ENCODE peak calls at places on chromosomes 3 and 15, in eight cellular contexts. K is astrocyte of the spinal cord; Y is CD8-positive, alpha-beta T cell; P is stomach; J is PC-3; A is H7; U is GM12865; M is IMR-90. Q is an unnamed sample.

GRCh38 chr3:99126291-99126690 is 224.8 kb upstream of the DCBLD2 start:
- DNase-seq in K (peak; percentile 8), Y (no peak), P (no peak), J (no peak), A (no peak), U (no peak), M (peak; percentile 8), Q (no peak)

GRCh38 chr3:28726840-28727239 is 378.2 kb upstream of the AZI2 start:
- DNase-seq in K (peak; percentile 14), Y (no peak), P (peak; percentile 54), J (peak; percentile 66), A (peak; percentile 65), U (peak; percentile 54), M (no peak), Q (peak; percentile 18)

GRCh38 chr3:156433910-156434309 is 121.0 kb downstream of the SSR3 start:
- DNase-seq in K (no peak), Y (no peak), P (no peak), J (no peak), A (no peak), U (no peak), M (peak; percentile 49), Q (no peak)

GRCh38 chr15:38996111-38996541 is 431.5 kb upstream of the RASGRP1 start:
- DNase-seq in K (peak; percentile 91), Y (no peak), P (no peak), J (peak; percentile 81), A (no peak), U (no peak), M (peak; percentile 90), Q (no peak)

GRCh38 chr3:50118237-50118636 is 29.5 kb downstream of the RBM5 start:
- DNase-seq in K (no peak), Y (no peak), P (no peak), J (no peak), A (no peak), U (no peak), M (no peak), Q (no peak)

GRCh38 chr3:169218314-169218983 is 445.1 kb downstream of the MECOM start:
- DNase-seq in K (peak; percentile 78), Y (no peak), P (peak; percentile 43), J (peak; percentile 82), A (peak; percentile 45), U (no peak), M (peak; percentile 71), Q (no peak)

GRCh38 chr3:59709702-59710555 is 660.1 kb upstream of the CFAP20DC start:
- DNase-seq in K (no peak), Y (no peak), P (peak; percentile 27), J (no peak), A (no peak), U (peak; percentile 2), M (no peak), Q (peak; percentile 83)

GRCh38 chr3:124928333-124929202 is 6.0 kb downstream of the MUC13 start:
- DNase-seq in K (peak; percentile 72), Y (peak; percentile 40), P (peak; percentile 76), J (peak; percentile 79), A (peak; percentile 36), U (peak; percentile 77), M (peak; percentile 74), Q (peak; percentile 57)

GRCh38 chr15:68489426-68489825 is 57.5 kb upstream of the ITGA11 start:
- DNase-seq in K (no peak), Y (no peak), P (no peak), J (no peak), A (no peak), U (no peak), M (no peak), Q (no peak)

GRCh38 chr15:77966540-77967290 is 110.8 kb downstream of the TBC1D2B start:
- DNase-seq in K (peak; percentile 47), Y (peak; percentile 46), P (no peak), J (peak; percentile 57), A (peak; percentile 86), U (peak; percentile 57), M (peak; percentile 62), Q (peak; percentile 22)

GRCh38 chr3:104564045-104564643 is 802.6 kb upstream of the ALCAM start:
- DNase-seq in K (peak; percentile 48), Y (peak; percentile 24), P (peak; percentile 75), J (peak; percentile 92), A (peak; percentile 2), U (peak; percentile 17), M (peak; percentile 52), Q (peak; percentile 40)

GRCh38 chr3:197809356-197810020 is 18.4 kb downstream of the LRCH3 start:
- DNase-seq in K (peak; percentile 61), Y (no peak), P (no peak), J (no peak), A (no peak), U (no peak), M (peak; percentile 85), Q (no peak)

GRCh38 chr3:2657971-2658370 is 452.2 kb downstream of the IL5RA start:
- DNase-seq in K (no peak), Y (no peak), P (no peak), J (no peak), A (no peak), U (no peak), M (no peak), Q (no peak)

GRCh38 chr3:38334142-38334541 is 12.4 kb upstream of the XYLB start:
- DNase-seq in K (no peak), Y (no peak), P (no peak), J (no peak), A (no peak), U (no peak), M (no peak), Q (no peak)

GRCh38 chr15:88546248-88547129 is at the start of gene DET1:
- DNase-seq in K (peak; percentile 97), Y (peak; percentile 87), P (peak; percentile 95), J (peak; percentile 93), A (peak; percentile 95), U (peak; percentile 99), M (peak; percentile 94), Q (peak; percentile 96)

GRCh38 chr15:75696303-75696657 is 16.4 kb downstream of the CSPG4 start:
- DNase-seq in K (no peak), Y (no peak), P (no peak), J (no peak), A (no peak), U (peak; percentile 41), M (no peak), Q (no peak)

DNA sequence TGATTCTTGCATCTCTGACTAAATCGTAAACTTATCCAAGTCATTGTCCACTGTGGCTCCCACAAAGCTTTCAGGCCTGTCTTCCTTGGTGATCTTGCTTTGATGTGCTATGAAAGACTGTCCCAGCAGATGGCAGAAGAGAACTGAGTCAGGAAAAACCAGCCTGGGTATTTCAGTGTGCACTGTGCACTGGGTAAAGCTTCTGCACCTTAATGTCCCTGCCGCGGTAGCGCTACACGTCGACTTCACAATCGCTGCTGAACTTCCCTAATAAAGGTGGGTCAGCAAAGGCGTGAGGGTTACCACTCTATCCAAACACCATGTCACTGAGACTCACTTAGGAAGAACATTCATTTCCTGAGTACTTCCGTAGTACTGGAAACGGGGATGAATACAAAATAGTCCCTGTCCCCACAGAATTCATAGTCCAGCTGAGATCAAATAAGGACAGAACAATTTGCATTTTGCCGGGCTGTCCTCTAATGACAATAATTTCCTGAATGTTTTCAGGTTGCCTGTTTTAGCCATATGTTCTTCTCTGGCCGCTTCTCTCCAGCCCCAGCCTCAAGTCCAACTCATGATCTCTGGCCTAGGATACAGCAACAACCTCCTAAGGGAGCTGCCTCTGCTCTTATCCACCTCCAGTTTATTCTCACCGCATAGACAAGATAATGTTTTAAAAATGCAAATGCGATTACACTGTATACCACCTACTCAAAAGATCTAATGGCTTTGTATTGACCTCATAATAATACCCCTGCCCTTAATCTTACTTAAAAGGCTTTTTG is 83.6 kb upstream of the AKAP13 start:
- DNase-seq in K (peak; percentile 82), Y (peak; percentile 48), P (peak; percentile 69), J (peak; percentile 87), A (peak; percentile 61), U (peak; percentile 90), M (peak; percentile 81), Q (peak; percentile 51)
- H3K4me3 ChIP-seq in K (no peak overlapping the region), Y (no peak overlapping the region), P (no peak overlapping the region), J (peak overlapping the region; percentile 61), A (no peak overlapping the region), U (no peak overlapping the region), M (peak overlapping the region; percentile 15), Q (no peak overlapping the region)

DNA sequence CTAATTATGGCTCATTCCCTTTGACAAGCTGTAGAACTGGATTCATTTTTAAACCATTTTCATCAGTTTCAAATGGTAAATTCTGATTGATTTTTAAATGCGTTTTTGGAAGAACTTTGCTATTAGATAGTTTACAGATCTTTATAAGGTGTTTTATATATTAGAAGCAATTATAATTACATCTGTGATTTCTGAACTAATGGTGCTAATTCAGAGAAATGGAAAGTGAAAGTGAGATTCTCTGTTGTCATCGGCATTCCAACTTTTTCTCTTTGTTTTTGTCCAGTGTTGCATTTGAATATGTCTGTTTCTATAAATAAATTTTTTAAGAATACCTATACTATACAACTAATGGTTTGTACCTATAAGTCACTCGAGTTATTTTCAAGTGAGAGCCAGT is 62.7 kb downstream of the PXYLP1 start:
- DNase-seq in K (peak; percentile 29), Y (no peak), P (no peak), J (no peak), A (no peak), U (no peak), M (no peak), Q (no peak)
- H3K4me3 ChIP-seq in K (no peak overlapping the region), Y (peak overlapping the region; percentile 24), P (peak overlapping the region; percentile 26), J (peak overlapping the region; percentile 58), A (no peak overlapping the region), U (peak overlapping the region; percentile 29), M (no peak overlapping the region), Q (no peak overlapping the region)

DNA sequence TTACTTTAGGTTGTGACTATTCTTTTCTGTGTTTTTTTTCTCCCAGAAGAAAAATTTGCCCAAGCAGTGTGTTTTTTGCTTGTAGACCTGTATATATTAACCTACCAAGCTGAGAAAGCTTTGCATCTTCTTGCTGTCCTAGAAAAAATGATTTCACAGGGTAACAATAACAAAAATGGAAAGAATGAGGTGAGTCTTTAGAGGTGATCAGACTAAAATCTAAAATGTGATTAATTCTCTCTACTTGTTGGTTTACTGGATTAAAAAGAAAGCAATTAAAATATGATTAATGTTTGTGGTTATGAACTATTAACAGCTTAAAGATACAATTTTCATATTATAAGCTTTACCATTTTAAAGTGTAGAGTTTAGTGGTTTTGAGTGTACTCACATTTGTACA is 28.2 kb downstream of the CNOT10 start:
- DNase-seq in K (no peak), Y (no peak), P (no peak), J (no peak), A (no peak), U (no peak), M (no peak), Q (no peak)
- H3K4me3 ChIP-seq in K (no peak overlapping the region), Y (no peak overlapping the region), P (no peak overlapping the region), J (no peak overlapping the region), A (no peak overlapping the region), U (no peak overlapping the region), M (no peak overlapping the region), Q (no peak overlapping the region)

GRCh38 chr15:29269485-29270168 is at the start of gene NSMCE3:
- DNase-seq in K (peak; percentile 90), Y (peak; percentile 88), P (peak; percentile 90), J (peak; percentile 86), A (peak; percentile 91), U (peak; percentile 98), M (peak; percentile 88), Q (peak; percentile 77)

GRCh38 chr15:29263289-29263688 is 6.3 kb downstream of the NSMCE3 start:
- DNase-seq in K (no peak), Y (no peak), P (no peak), J (no peak), A (no peak), U (no peak), M (no peak), Q (no peak)

GRCh38 chr15:29268706-29269484 is 727 bp downstream of the NSMCE3 start:
- DNase-seq in K (peak; percentile 36), Y (peak; percentile 21), P (no peak), J (peak; percentile 8), A (peak; percentile 17), U (peak; percentile 70), M (peak; percentile 34), Q (peak; percentile 8)

GRCh38 chr15:29262738-29263137 is 6.9 kb downstream of the NSMCE3 start:
- DNase-seq in K (no peak), Y (no peak), P (no peak), J (no peak), A (no peak), U (no peak), M (no peak), Q (no peak)

GRCh38 chr15:29266052-29266572 is 3.5 kb downstream of the NSMCE3 start:
- DNase-seq in K (no peak), Y (no peak), P (no peak), J (no peak), A (no peak), U (no peak), M (no peak), Q (no peak)
- H3K4me3 ChIP-seq in K (no peak overlapping the region), Y (no peak overlapping the region), P (no peak overlapping the region), J (no peak overlapping the region), A (no peak overlapping the region), U (peak overlapping the region; percentile 92), M (no peak overlapping the region), Q (no peak overlapping the region)

Q was measured in Jurkat, Clone E6-1.